ENCODE peak calls at places on chromosomes 13 and 19, in five cellular contexts. Z is gastrocnemius medialis, N is body of pancreas, V is kidney, Y is uterus. H is an unnamed sample.
A peak's percentile ranks its signal among the peaks of the same experiment; 100 is the strongest.

GRCh38 chr19:17751103-17751911 is at the start of gene FCHO1:
- DNase-seq in Z (peak; percentile 18), N (peak; percentile 27), V (peak; percentile 84), Y (no peak), H (peak; percentile 74)

GRCh38 chr19:50657672-50658437 is 8.6 kb downstream of the C19orf81 start:
- DNase-seq in Z (peak; percentile 39), N (peak; percentile 91), V (peak; percentile 97), Y (peak; percentile 79), H (peak; percentile 99)

GRCh38 chr13:41554626-41555386 is 97.5 kb downstream of the RGCC start:
- DNase-seq in Z (no peak), N (no peak), V (no peak), Y (no peak), H (no peak)

GRCh38 chr13:39765801-39766463 is 110.5 kb downstream of the COG6 start:
- DNase-seq in Z (peak; percentile 24), N (peak; percentile 50), V (peak; percentile 66), Y (peak; percentile 51), H (peak; percentile 23)

GRCh38 chr13:41549491-41549890 is 92.1 kb downstream of the RGCC start:
- DNase-seq in Z (no peak), N (no peak), V (no peak), Y (no peak), H (no peak)

GRCh38 chr19:36201684-36202083 is 12.8 kb downstream of the ZNF565 start:
- DNase-seq in Z (no peak), N (no peak), V (no peak), Y (no peak), H (no peak)

GRCh38 chr13:96299235-96299634 is 209.3 kb downstream of the HS6ST3 start:
- DNase-seq in Z (no peak), N (no peak), V (no peak), Y (no peak), H (peak; percentile 17)

GRCh38 chr13:58960909-58961308 is 1202.8 kb downstream of the DIAPH3 start:
- DNase-seq in Z (no peak), N (no peak), V (no peak), Y (no peak), H (peak; percentile 23)

GRCh38 chr19:4474504-4475136 is 2.5 kb downstream of the HDGFL2 start:
- DNase-seq in Z (no peak), N (no peak), V (no peak), Y (no peak), H (peak; percentile 99)

GRCh38 chr13:61466280-61466679 is 50.6 kb upstream of the PCDH20 start:
- DNase-seq in Z (no peak), N (no peak), V (no peak), Y (no peak), H (no peak)

GRCh38 chr13:36069881-36070366 is 61.3 kb downstream of the DCLK1 start:
- DNase-seq in Z (peak; percentile 36), N (peak; percentile 6), V (no peak), Y (peak; percentile 58), H (no peak)

GRCh38 chr19:16442386-16443276 is 29.1 kb downstream of the EPS15L1 start:
- DNase-seq in Z (peak; percentile 60), N (peak; percentile 44), V (no peak), Y (peak; percentile 51), H (no peak)

GRCh38 chr13:34623331-34623730 is 318.7 kb upstream of the NBEA start:
- DNase-seq in Z (no peak), N (no peak), V (no peak), Y (no peak), H (no peak)

GRCh38 chr19:7789447-7789846 is 26.4 kb downstream of the CLEC4M start:
- DNase-seq in Z (no peak), N (no peak), V (peak; percentile 41), Y (no peak), H (no peak)

GRCh38 chr19:48967346-48968178 is 2.5 kb downstream of the FTL start:
- DNase-seq in Z (peak; percentile 56), N (no peak), V (no peak), Y (no peak), H (peak; percentile 61)

GRCh38 chr13:36530861-36531590 is 98.7 kb downstream of the CCNA1 start:
- DNase-seq in Z (no peak), N (no peak), V (no peak), Y (no peak), H (no peak)

GRCh38 chr19:40424637-40425449 is 949 bp downstream of the SERTAD1 start:
- DNase-seq in Z (no peak), N (peak; percentile 16), V (no peak), Y (no peak), H (peak; percentile 47)

GRCh38 chr13:29977721-29978120 is 127.3 kb upstream of the UBL3 start:
- DNase-seq in Z (no peak), N (no peak), V (no peak), Y (no peak), H (no peak)
- TF ChIP-seq CTCF in Z (no peak), N (no peak), V (no peak), Y (no peak), H (no peak)

DNA sequence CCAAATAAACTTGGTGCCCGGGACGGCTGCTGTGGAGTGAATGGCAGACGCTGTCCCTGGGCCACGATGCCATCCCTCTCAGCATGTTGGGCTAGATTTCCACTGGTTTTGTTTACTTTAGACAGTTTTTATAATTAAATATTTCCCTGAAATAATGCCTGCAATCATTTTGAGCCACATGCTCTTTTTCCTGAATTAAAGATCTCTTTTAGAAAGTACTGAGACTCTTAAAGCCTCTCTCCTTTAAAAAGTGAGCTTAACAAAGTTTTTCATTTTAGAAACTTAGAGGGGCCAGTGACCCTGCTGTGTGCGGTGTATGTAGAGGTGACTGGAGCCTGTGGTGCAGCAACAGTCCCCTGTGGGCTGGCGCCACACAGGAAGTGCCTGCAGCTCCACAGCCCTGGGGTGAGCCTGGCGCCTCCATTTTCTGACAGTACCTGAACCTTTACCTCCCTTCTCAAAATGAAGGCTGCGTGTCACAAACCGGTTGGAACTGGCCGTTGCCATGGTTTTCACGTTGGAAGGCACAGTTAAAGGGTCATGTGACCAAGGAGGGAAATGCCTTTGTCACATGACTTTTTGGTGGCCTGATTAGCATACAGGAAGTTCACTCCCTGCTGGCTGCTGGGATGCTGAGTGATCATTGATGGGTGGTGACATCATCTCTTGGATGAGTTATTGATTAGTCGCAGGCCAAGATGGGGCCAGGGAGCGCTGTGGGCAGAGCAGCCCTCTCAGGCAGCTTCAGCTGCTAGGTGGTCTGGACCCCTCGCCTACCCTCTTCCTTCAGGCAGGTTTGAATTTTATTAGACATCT is 26.3 kb downstream of the TSSK6 start:
- DNase-seq in Z (peak; percentile 69), N (peak; percentile 70), V (peak; percentile 97), Y (peak; percentile 76), H (peak; percentile 98)
- H3K4me1 ChIP-seq in Z (peaks cover 35% of the 10 kb centered on the region), N (peaks cover 55% of the 10 kb centered on the region), V (peaks cover 54% of the 10 kb centered on the region), Y (peaks cover 39% of the 10 kb centered on the region), H (peaks cover 40% of the 10 kb centered on the region)

DNA sequence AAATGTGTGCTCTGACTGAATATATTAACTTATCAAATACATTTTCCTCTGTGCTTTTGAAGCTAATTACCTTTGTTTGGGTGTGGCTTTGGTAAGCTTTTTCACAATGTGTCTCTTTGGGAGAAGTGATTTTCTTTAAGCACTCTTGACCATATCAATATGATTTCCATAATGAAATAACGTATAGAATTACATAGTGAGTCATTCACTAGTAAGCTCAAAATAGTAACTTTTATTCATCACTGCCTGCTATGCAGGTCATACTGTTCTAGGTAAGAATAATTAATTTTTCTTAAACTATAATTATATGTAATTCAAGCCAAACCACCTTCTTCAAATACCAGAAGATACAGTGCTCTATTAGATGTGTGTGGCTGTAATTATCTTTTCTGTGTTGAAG is 480.7 kb downstream of the MYO16 start:
- DNase-seq in Z (no peak), N (no peak), V (no peak), Y (no peak), H (no peak)
- H3K4me3 ChIP-seq in Z (no peak overlapping the region), N (no peak overlapping the region), V (no peak overlapping the region), Y (no peak overlapping the region), H (no peak overlapping the region)

GRCh38 chr19:34135401-34135800 is 36.9 kb upstream of the LSM14A start:
- DNase-seq in Z (no peak), N (peak; percentile 81), V (no peak), Y (no peak), H (no peak)
- TF ChIP-seq CTCF in Z (no peak), N (no peak), V (no peak), Y (no peak), H (no peak)

DNA sequence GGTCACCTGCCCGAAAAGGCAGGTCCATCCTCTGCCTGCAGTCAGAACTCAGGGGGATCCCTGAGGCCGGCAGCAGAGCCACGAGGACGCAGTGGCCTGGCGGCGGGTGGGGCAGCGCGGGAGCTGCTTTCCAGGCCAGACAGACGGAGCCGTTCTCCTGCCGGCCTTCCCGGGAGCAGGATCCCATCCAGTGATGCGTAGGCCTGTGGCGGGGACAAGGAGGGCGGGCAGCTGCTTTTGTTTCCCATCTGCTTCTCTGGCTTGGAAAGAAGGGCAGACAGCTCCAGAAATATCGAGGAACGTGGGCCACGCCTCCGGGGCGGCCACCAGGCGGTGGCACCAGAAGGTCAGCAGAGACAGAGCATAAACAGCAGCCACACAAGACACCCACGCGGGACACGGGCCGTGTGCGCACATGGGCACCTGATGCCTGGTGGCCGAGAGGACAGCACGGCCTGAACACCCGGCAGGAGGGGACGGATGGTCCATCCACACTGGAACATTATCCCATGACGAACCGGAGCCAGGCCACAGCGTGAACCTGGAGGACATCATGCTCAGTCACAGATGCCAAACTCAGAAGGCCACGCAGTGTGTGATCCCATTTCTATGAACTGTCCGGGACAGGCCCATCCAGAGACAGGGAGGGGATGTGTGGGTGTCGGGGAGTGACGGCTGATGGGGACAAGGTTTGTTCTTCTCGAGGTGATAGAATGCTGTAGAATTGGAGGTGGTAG is 13.9 kb upstream of the MKNK2 start:
- DNase-seq in Z (peak; percentile 98), N (peak; percentile 24), V (peak; percentile 76), Y (no peak), H (peak; percentile 75)
- H3K4me1 ChIP-seq in Z (peaks cover 27% of the 10 kb centered on the region), N (peaks cover 31% of the 10 kb centered on the region), V (peaks cover 21% of the 10 kb centered on the region), Y (peaks cover 22% of the 10 kb centered on the region), H (peaks cover 21% of the 10 kb centered on the region)

DNA sequence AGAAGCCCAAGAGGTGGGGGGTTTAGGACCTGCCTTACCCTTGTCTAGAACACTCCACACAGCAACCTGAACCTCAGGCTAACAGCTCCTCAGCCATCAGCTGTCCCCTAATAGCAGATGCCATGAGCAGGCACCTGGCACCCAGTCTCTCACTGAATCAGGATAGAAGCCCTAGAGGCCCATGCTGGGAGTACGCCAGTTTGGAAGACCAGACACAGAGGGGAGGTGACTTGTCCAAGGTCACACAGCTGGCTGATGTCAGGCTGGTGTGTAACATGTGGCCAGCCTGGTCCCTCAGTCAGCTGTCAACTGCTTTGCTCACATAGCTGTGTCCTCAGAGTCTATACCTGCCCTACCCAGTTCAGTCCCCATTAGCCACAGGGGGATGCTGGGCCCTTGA is 12.8 kb upstream of the SAMD1 start:
- DNase-seq in Z (no peak), N (no peak), V (no peak), Y (no peak), H (peak; percentile 17)
- H3K4me3 ChIP-seq in Z (no peak overlapping the region), N (no peak overlapping the region), V (no peak overlapping the region), Y (no peak overlapping the region), H (no peak overlapping the region)

GRCh38 chr19:931860-932646 is 6.2 kb downstream of the ARID3A start:
- DNase-seq in Z (no peak), N (no peak), V (no peak), Y (no peak), H (peak; percentile 86)
- TF ChIP-seq CTCF in Z (no peak), N (no peak), V (no peak), Y (no peak), H (no peak)

H was measured in osteoblast.